ENCODE peak calls at places on chromosomes 6 and 20, in five cellular contexts. W is adrenal gland, T is left lung, O is thyroid gland, B is lower lobe of right lung. S is an unnamed sample.

GRCh38 chr6:36329798-36330291 is 6.8 kb downstream of the BNIP5 start:
- DNase-seq in W (no peak), B (no peak), O (peak; percentile 49), T (no peak), S (no peak)

GRCh38 chr20:31720486-31721407 is 1.9 kb downstream of the BCL2L1 start:
- DNase-seq in B (no peak), T (no peak), W (no peak), O (peak; percentile 47), S (no peak)

GRCh38 chr6:107488875-107489635 is 862 bp upstream of the SOBP start:
- DNase-seq in T (peak; percentile 46), W (peak; percentile 50), O (peak; percentile 43), B (peak; percentile 48), S (peak; percentile 43)

GRCh38 chr6:6760054-6760453 is 171.5 kb downstream of the LY86 start:
- DNase-seq in T (no peak), B (no peak), W (no peak), O (no peak), S (no peak)

GRCh38 chr20:52191132-52191435 is 495 bp downstream of the ZFP64 start:
- DNase-seq in W (no peak), O (no peak), B (no peak), T (peak; percentile 62), S (no peak)

GRCh38 chr6:133432021-133432989 is 191.1 kb downstream of the EYA4 start:
- DNase-seq in W (no peak), O (no peak), B (no peak), T (no peak), S (no peak)

GRCh38 chr6:133248241-133249001 is 7.3 kb downstream of the EYA4 start:
- DNase-seq in T (no peak), O (no peak), B (no peak), W (no peak), S (no peak)

GRCh38 chr6:7115452-7116223 is 7.9 kb downstream of the RREB1 start:
- DNase-seq in O (peak; percentile 12), W (no peak), T (no peak), B (no peak), S (no peak)

GRCh38 chr20:25303292-25304024 is 55.6 kb downstream of the PYGB start:
- DNase-seq in B (no peak), O (no peak), T (no peak), W (no peak), S (no peak)

GRCh38 chr6:150584596-150584995 is 15.1 kb upstream of the PLEKHG1 start:
- DNase-seq in W (no peak), T (no peak), O (no peak), B (no peak), S (no peak)

GRCh38 chr6:32973934-32974333 is 5.5 kb downstream of the BRD2 start:
- DNase-seq in B (no peak), O (no peak), W (no peak), T (no peak), S (no peak)

GRCh38 chr6:148396411-148396810 is 53.8 kb downstream of the SASH1 start:
- DNase-seq in O (no peak), B (no peak), W (no peak), T (no peak), S (no peak)

GRCh38 chr20:62632575-62632974 is 9.7 kb upstream of the SLCO4A1 start:
- DNase-seq in B (no peak), W (no peak), T (no peak), O (no peak), S (no peak)

GRCh38 chr20:25283221-25283951 is 35.5 kb downstream of the PYGB start:
- DNase-seq in W (peak; percentile 15), T (peak; percentile 26), B (peak; percentile 44), O (peak; percentile 1), S (peak; percentile 8)

GRCh38 chr6:143806282-143807102 is 36.6 kb upstream of the LTV1 start:
- DNase-seq in B (peak; percentile 59), W (peak; percentile 47), O (no peak), T (peak; percentile 63), S (no peak)

GRCh38 chr6:44859901-44860410 is 468.2 kb upstream of the RUNX2 start:
- DNase-seq in O (no peak), B (no peak), W (no peak), T (no peak), S (no peak)
- H3K27ac ChIP-seq in O (no peak overlapping the region), B (no peak overlapping the region), W (no peak overlapping the region), T (no peak overlapping the region), S (no peak overlapping the region)

DNA sequence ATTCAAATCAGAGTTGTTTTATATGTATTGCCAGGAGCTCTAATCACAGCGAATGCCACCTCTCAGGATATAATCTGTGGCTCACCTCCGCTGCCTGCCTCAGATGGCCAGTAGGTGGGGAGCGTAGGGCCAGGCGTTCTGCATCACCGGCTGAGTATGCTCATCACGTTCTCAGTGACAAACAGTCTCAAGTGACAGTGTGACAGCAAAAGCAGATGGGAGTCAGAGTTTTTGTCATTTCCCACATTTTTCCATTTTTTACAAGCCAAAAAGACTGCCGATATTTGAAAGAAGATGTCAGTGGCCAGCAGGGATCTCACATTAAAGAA is 208.7 kb downstream of the ALDH8A1 start:
- DNase-seq in O (peak; percentile 24), B (no peak), W (no peak), T (no peak), S (no peak)
- TF ChIP-seq CTCF in O (no peak), B (peak; percentile 24), W (no peak), T (no peak), S (peak; percentile 47)

GRCh38 chr6:134577998-134578397 is 260.1 kb upstream of the SGK1 start:
- DNase-seq in O (no peak), B (no peak), W (no peak), T (no peak), S (no peak)
- H3K4me1 ChIP-seq in O (no peaks in the 10 kb centered on the region), B (no peaks in the 10 kb centered on the region), W (no peaks in the 10 kb centered on the region), T (no peaks in the 10 kb centered on the region), S (no peaks in the 10 kb centered on the region)

DNA sequence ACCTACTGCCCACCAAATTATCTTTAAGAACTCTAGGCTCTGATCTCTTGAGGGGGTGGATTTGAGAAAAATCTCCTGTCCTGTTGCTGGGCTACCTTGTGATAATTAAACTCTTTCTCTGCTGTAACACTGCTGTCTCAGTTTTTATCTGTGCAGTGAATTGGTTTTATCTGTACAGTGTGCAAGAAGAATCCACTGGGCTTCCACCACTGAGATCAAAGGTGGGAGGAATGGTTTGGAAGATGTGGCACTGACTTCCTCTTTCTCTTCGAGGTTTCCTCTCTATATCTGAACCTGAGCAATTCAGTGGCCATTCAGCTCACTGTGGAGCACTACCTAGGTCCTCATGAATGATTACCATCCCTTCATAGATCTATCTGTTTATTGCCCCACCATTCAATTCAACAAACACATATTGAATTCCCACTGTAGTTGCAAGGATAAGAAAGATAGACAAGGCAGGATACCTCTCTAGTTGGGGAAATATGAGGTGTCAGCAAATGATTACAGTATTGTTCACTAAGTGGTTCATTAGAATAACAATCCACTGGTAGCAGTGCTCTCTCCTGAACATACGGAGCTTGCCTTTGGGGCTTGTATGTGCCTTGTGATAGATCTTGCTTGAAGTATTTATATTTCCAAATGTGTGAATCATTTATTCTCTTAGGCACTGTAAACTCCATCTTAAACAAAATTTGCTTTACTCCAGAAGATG is 172.1 kb upstream of the ARG1 start:
- DNase-seq in W (no peak), B (no peak), T (no peak), O (no peak), S (no peak)
- H3K27ac ChIP-seq in W (no peak overlapping the region), B (no peak overlapping the region), T (no peak overlapping the region), O (no peak overlapping the region), S (no peak overlapping the region)

GRCh38 chr6:1479095-1479494 is 89.7 kb downstream of the FOXF2 start:
- DNase-seq in B (no peak), T (no peak), O (no peak), W (no peak), S (no peak)

GRCh38 chr6:1479601-1480236 is 90.3 kb downstream of the FOXF2 start:
- DNase-seq in B (no peak), O (no peak), W (no peak), T (no peak), S (no peak)

GRCh38 chr6:1475169-1475568 is 85.8 kb downstream of the FOXF2 start:
- DNase-seq in T (no peak), B (no peak), O (no peak), W (no peak), S (no peak)

GRCh38 chr6:1474205-1474604 is 84.8 kb downstream of the FOXF2 start:
- DNase-seq in O (no peak), B (no peak), T (no peak), W (no peak), S (no peak)

GRCh38 chr6:1477432-1478090 is 88.2 kb downstream of the FOXF2 start:
- DNase-seq in B (no peak), O (no peak), W (no peak), T (no peak), S (no peak)
- TF ChIP-seq CTCF in B (no peak), O (no peak), W (no peak), T (no peak), S (no peak)

GRCh38 chr20:33824852-33825251 is 13.7 kb downstream of the CHMP4B start:
- DNase-seq in O (no peak), T (no peak), W (no peak), B (no peak), S (no peak)

GRCh38 chr20:33826270-33826897 is 15.2 kb downstream of the CHMP4B start:
- DNase-seq in W (no peak), T (no peak), O (no peak), B (no peak), S (no peak)

GRCh38 chr20:33827109-33827508 is 16.0 kb downstream of the CHMP4B start:
- DNase-seq in T (no peak), W (no peak), B (no peak), O (no peak), S (no peak)

GRCh38 chr20:33827629-33828325 is 16.6 kb downstream of the CHMP4B start:
- DNase-seq in B (no peak), O (no peak), W (no peak), T (no peak), S (no peak)

GRCh38 chr20:33825340-33826269 is 14.5 kb downstream of the CHMP4B start:
- DNase-seq in W (no peak), O (no peak), T (no peak), B (no peak), S (no peak)
- H3K4me1 ChIP-seq in W (no peaks in the 10 kb centered on the region), O (peaks cover 79% of the 10 kb centered on the region), T (peaks cover 38% of the 10 kb centered on the region), B (peaks cover 61% of the 10 kb centered on the region), S (peaks cover 100% of the 10 kb centered on the region)

DNA sequence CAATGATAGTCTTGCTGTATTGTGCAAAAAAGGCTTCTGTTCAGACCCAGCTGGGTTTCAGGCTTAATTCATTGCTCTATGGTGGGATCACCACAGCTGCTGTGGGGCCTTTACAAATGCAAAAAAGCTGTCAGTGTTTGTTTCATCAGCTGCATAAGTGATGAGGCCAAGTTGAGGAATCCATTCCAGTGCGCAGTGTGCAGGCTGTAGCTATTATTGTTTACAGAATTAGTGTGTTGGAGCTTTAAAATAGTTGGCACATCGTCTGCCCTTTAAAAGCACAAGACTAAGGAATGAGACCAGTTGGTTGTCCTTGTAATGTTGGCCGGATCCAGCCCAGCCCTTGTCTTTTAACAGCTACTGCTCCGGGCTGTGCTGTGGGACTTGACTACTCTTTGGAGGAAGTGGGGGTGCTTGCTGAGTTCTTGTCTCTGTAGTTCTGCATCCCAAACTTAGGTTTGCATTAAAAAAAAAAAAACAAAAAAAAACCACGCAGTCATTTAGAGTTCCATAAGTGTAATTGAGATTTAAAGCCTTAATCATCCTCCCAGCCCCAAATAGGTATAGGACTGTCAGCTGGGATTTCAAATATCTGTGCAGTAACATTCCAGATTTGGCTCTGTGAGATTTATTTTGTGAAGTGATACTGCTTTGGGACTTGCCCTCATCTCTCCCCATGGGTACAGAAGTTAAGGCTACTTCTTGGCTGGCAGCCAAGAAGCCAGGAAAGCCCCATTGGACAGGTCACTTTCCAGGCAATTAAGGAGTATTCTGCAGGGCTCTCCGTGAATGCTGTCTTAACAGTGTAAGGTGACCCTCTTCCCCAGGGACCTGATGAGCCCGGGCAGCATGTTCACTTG is 19.3 kb downstream of the JARID2 start:
- DNase-seq in W (peak; percentile 53), T (no peak), B (peak; percentile 46), O (peak; percentile 32), S (peak; percentile 48)
- H3K27ac ChIP-seq in W (no peak overlapping the region), T (peak overlapping the region; percentile 66), B (no peak overlapping the region), O (no peak overlapping the region), S (peak overlapping the region; percentile 80)